ENCODE peak calls at places on chromosomes 3 and 15, in seven cellular contexts. A, N, O, I, H, W and K are unnamed samples.

GRCh38 chr3:52986938-52987337 is 58.9 kb downstream of the SFMBT1 start:
- DNase-seq in O (no peak), I (no peak), N (no peak), W (no peak), A (no peak), H (peak; percentile 14), K (no peak)

GRCh38 chr3:171435757-171436156 is 24.4 kb downstream of the TNIK start:
- DNase-seq in O (no peak), W (no peak), H (no peak), A (no peak), N (no peak), I (no peak), K (no peak)

GRCh38 chr3:180881065-180881801 is 31.2 kb upstream of the FXR1 start:
- DNase-seq in A (no peak), O (no peak), H (no peak), N (no peak), I (no peak), W (no peak), K (no peak)

GRCh38 chr15:47484997-47485396 is 232.3 kb upstream of the SEMA6D start:
- DNase-seq in I (no peak), N (no peak), H (no peak), O (no peak), A (no peak), W (no peak), K (no peak)

GRCh38 chr3:56621686-56622085 is 61.4 kb downstream of the TASOR start:
- DNase-seq in N (no peak), H (no peak), A (no peak), O (no peak), W (no peak), I (no peak), K (no peak)

GRCh38 chr3:53102601-53103147 is 27.6 kb downstream of the RFT1 start:
- DNase-seq in H (peak; percentile 55), N (no peak), O (no peak), I (no peak), A (no peak), W (no peak), K (no peak)

GRCh38 chr15:52076889-52077781 is 35.4 kb downstream of the BCL2L10 start:
- DNase-seq in H (no peak), O (no peak), W (no peak), N (peak; percentile 92), A (no peak), I (no peak), K (no peak)

GRCh38 chr15:91490211-91490610 is 363.3 kb upstream of the SLCO3A1 start:
- DNase-seq in N (no peak), A (no peak), W (no peak), O (no peak), H (no peak), I (no peak), K (no peak)

GRCh38 chr3:50212502-50212901 is 7.4 kb downstream of the SLC38A3 start:
- DNase-seq in H (peak; percentile 63), A (no peak), N (no peak), W (peak; percentile 79), I (no peak), O (peak; percentile 18), K (no peak)

GRCh38 chr3:143835312-143835711 is 13.0 kb downstream of the SLC9A9 start:
- DNase-seq in I (no peak), H (no peak), A (no peak), W (no peak), N (no peak), O (no peak), K (no peak)

GRCh38 chr3:95319921-95320494 is 1257.1 kb downstream of the NSUN3 start:
- DNase-seq in I (no peak), N (no peak), A (no peak), H (no peak), O (no peak), W (no peak), K (no peak)

GRCh38 chr15:100565591-100565990 is 36.4 kb downstream of the LINS1 start:
- DNase-seq in I (no peak), N (no peak), H (no peak), A (no peak), W (no peak), O (no peak), K (no peak)
- H3K27ac ChIP-seq in I (no peak overlapping the region), N (no peak overlapping the region), H (no peak overlapping the region), A (no peak overlapping the region), W (no peak overlapping the region), O (no peak overlapping the region), K (no peak overlapping the region)

GRCh38 chr3:166478356-166478755 is 641.1 kb upstream of the BCHE start:
- DNase-seq in W (no peak), I (no peak), N (no peak), H (no peak), A (no peak), O (no peak), K (no peak)
- H3K4me3 ChIP-seq in W (no peak overlapping the region), I (no peak overlapping the region), N (no peak overlapping the region), H (no peak overlapping the region), A (no peak overlapping the region), O (no peak overlapping the region), K (no peak overlapping the region)

GRCh38 chr15:74231475-74231874 is 4.7 kb upstream of the CCDC33 start:
- DNase-seq in W (no peak), H (no peak), N (no peak), A (peak; percentile 1), I (no peak), O (no peak), K (no peak)

GRCh38 chr15:74234598-74234875 is 1.6 kb upstream of the CCDC33 start:
- DNase-seq in H (no peak), A (no peak), W (no peak), I (no peak), O (no peak), N (no peak), K (no peak)

GRCh38 chr15:74235962-74236361 is at the start of gene CCDC33:
- DNase-seq in I (no peak), H (no peak), O (no peak), A (no peak), W (no peak), N (no peak), K (no peak)

GRCh38 chr15:74233864-74234597 is 2.1 kb upstream of the CCDC33 start:
- DNase-seq in W (peak; percentile 61), H (no peak), O (no peak), N (no peak), I (no peak), A (peak; percentile 36), K (no peak)

DNA sequence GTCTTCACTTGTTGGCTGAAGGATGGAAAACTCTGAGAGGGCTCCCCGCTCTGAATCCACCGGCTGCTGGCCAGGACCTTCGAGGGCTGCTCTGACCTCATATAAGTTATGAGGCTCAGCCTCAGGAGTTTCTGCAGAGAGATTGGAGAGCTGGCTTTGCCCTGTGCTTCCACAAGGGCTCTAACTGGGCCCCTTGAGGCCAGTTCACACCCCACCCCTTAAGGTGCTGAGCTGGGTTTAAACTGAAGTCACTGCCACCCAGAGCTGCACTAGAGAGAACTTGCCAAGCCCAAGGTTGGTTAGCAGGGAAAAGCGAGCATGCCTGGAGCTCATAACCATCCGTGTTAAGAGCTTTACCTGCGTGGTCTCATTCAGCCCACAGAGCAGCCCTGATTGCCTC is 2.8 kb upstream of the CCDC33 start:
- DNase-seq in O (no peak), H (no peak), I (no peak), W (no peak), N (no peak), A (no peak), K (no peak)
- TF ChIP-seq CTCF in O (no peak), H (no peak), I (no peak), W (no peak), N (no peak), A (no peak), K (no peak)

DNA sequence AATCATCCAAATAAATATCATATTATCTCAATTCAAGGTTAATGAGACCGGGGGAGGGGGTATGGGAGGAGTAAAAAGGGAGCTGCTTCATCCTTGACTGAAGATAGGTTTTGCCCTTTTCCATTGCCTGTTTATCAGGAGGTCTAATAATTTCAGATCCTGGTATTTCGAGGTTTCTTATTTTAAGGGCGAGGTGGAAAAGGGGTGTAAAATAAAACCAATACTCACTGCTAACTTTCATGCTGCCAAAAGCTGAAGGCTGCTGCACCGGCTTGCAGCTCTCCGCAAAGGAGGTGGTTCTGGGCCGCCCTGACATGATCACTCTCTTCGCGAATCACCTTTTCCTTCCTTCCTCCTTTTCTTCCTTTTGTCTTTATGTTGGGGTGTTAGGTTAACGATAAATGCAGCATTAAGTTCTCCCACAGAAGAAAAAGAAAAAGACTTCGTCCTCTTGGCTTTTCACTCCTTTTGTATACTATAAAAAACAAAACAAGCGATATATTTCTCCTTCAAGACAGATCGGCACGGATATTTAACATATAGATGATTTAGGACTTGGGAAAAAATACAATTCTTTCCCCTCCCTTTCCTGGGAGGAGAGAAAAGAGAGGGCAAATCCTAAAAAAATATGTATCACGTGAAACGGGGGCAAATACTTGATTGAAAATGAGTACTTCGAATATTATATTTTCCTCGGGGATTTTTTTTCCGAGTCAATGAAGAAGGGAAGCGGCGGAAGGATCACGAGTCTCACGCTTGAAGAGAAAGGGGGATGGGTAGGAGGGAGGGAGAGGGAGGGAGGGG is 926 bp downstream of the GSK3B start:
- DNase-seq in N (no peak), I (peak; percentile 84), O (no peak), H (peak; percentile 44), W (no peak), A (no peak), K (no peak)
- H3K27ac ChIP-seq in N (peak overlapping the region; percentile 97), I (peak overlapping the region; percentile 99), O (peak overlapping the region; percentile 99), H (peak overlapping the region; percentile 98), W (peak overlapping the region; percentile 100), A (peak overlapping the region; percentile 100), K (peak overlapping the region; percentile 94)

DNA sequence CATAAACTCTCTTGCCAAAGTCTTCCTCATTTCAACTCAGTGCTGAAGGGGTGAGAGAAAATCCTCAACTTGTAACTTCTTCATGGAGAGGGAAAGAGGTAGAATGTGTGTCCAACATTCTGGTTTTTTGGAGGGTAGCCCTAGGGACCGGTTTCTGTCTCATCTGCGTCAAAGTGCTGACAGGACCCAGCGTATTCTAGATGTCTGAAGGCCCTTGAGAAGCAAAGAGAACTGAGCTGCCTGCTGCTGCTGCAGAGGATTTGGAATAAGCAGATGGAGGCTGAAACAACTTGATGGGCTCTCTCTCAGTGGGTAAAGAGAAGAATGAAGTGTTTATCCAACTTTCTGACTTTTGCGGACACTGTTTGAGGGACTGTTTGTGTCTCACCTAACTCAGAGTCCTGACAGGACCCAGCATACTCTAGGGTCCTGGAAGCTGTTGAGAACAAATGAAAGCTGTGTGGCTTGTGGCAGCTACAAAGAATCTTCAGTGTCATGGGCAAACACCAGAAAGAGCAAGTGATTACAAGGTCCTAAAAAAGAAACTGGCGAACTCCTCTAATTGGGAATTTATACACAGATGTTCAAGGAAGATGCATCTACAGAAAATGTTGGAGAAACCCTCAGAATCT is 174.4 kb downstream of the SI start:
- DNase-seq in O (no peak), A (no peak), I (no peak), N (no peak), W (no peak), H (no peak), K (no peak)
- H3K4me3 ChIP-seq in O (no peak overlapping the region), A (no peak overlapping the region), I (no peak overlapping the region), N (no peak overlapping the region), W (no peak overlapping the region), H (no peak overlapping the region), K (no peak overlapping the region)